ENCODE peak calls at places on chromosomes 3 and 15, in ten cellular contexts. One of them, this sample, is unnamed.

GRCh38 chr3:10722921-10723320 is 93.1 kb upstream of the SLC6A11 start:
- DNase-seq in breast epithelium: no peak
- DNase-seq in RWPE2: no peak
- DNase-seq in MCF 10A: no peak
- DNase-seq in neural crest cell: no peak
- DNase-seq in GM20000: no peak
- DNase-seq in IMR-90: no peak
- DNase-seq in AG09309: no peak
- DNase-seq in fibroblast of the aortic adventitia: no peak
- DNase-seq in cardiac muscle cell: no peak
- DNase-seq in this sample: no peak

GRCh38 chr3:114770874-114771273 is 376.2 kb downstream of the ZBTB20 start:
- DNase-seq in cardiac muscle cell: no peak
- DNase-seq in RWPE2: no peak
- DNase-seq in IMR-90: peak
- DNase-seq in GM20000: no peak
- DNase-seq in breast epithelium: no peak
- DNase-seq in AG09309: no peak
- DNase-seq in fibroblast of the aortic adventitia: peak
- DNase-seq in MCF 10A: peak
- DNase-seq in neural crest cell: no peak
- DNase-seq in this sample: no peak

GRCh38 chr3:176097036-176097435 is 1100.2 kb downstream of the TBL1XR1 start:
- DNase-seq in MCF 10A: no peak
- DNase-seq in cardiac muscle cell: peak
- DNase-seq in AG09309: no peak
- DNase-seq in neural crest cell: no peak
- DNase-seq in IMR-90: no peak
- DNase-seq in RWPE2: no peak
- DNase-seq in GM20000: no peak
- DNase-seq in breast epithelium: no peak
- DNase-seq in fibroblast of the aortic adventitia: no peak
- DNase-seq in this sample: no peak

GRCh38 chr3:141050576-141050912 is 603 bp upstream of the SPSB4 start:
- DNase-seq in cardiac muscle cell: no peak
- DNase-seq in MCF 10A: no peak
- DNase-seq in fibroblast of the aortic adventitia: no peak
- DNase-seq in RWPE2: no peak
- DNase-seq in IMR-90: no peak
- DNase-seq in breast epithelium: no peak
- DNase-seq in AG09309: no peak
- DNase-seq in neural crest cell: no peak
- DNase-seq in GM20000: no peak
- DNase-seq in this sample: no peak

GRCh38 chr3:177051419-177051818 is 145.9 kb downstream of the TBL1XR1 start:
- DNase-seq in MCF 10A: no peak
- DNase-seq in IMR-90: no peak
- DNase-seq in RWPE2: no peak
- DNase-seq in GM20000: no peak
- DNase-seq in cardiac muscle cell: no peak
- DNase-seq in AG09309: no peak
- DNase-seq in neural crest cell: no peak
- DNase-seq in breast epithelium: no peak
- DNase-seq in fibroblast of the aortic adventitia: no peak
- DNase-seq in this sample: no peak

GRCh38 chr3:100114413-100115030 is at the start of gene FILIP1L:
- DNase-seq in neural crest cell: no peak
- DNase-seq in IMR-90: no peak
- DNase-seq in breast epithelium: no peak
- DNase-seq in fibroblast of the aortic adventitia: no peak
- DNase-seq in AG09309: no peak
- DNase-seq in cardiac muscle cell: no peak
- DNase-seq in MCF 10A: no peak
- DNase-seq in RWPE2: no peak
- DNase-seq in GM20000: no peak
- DNase-seq in this sample: no peak

GRCh38 chr3:45506751-45507391 is 87.7 kb upstream of the LIMD1 start:
- DNase-seq in breast epithelium: no peak
- DNase-seq in IMR-90: peak
- DNase-seq in cardiac muscle cell: no peak
- DNase-seq in MCF 10A: no peak
- DNase-seq in GM20000: no peak
- DNase-seq in RWPE2: no peak
- DNase-seq in AG09309: no peak
- DNase-seq in neural crest cell: no peak
- DNase-seq in fibroblast of the aortic adventitia: no peak
- DNase-seq in this sample: no peak

GRCh38 chr3:177498037-177498857 is 301.0 kb upstream of the TBL1XR1 start:
- DNase-seq in MCF 10A: peak
- DNase-seq in GM20000: no peak
- DNase-seq in fibroblast of the aortic adventitia: peak
- DNase-seq in RWPE2: peak
- DNase-seq in AG09309: no peak
- DNase-seq in cardiac muscle cell: no peak
- DNase-seq in IMR-90: peak
- DNase-seq in breast epithelium: no peak
- DNase-seq in neural crest cell: no peak
- DNase-seq in this sample: no peak

GRCh38 chr3:194220776-194221735 is 85.1 kb downstream of the HES1 start:
- DNase-seq in cardiac muscle cell: no peak
- DNase-seq in MCF 10A: no peak
- DNase-seq in RWPE2: no peak
- DNase-seq in neural crest cell: no peak
- DNase-seq in fibroblast of the aortic adventitia: no peak
- DNase-seq in breast epithelium: no peak
- DNase-seq in AG09309: no peak
- DNase-seq in IMR-90: no peak
- DNase-seq in GM20000: no peak
- DNase-seq in this sample: no peak

GRCh38 chr3:12224181-12225147 is 64.4 kb upstream of the PPARG start:
- DNase-seq in IMR-90: peak
- DNase-seq in AG09309: peak
- DNase-seq in MCF 10A: peak
- DNase-seq in neural crest cell: no peak
- DNase-seq in fibroblast of the aortic adventitia: peak
- DNase-seq in cardiac muscle cell: no peak
- DNase-seq in RWPE2: peak
- DNase-seq in breast epithelium: no peak
- DNase-seq in GM20000: no peak
- DNase-seq in this sample: no peak

GRCh38 chr15:41838400-41838897 is at the start of gene PLA2G4B:
- DNase-seq in MCF 10A: peak
- DNase-seq in cardiac muscle cell: no peak
- DNase-seq in RWPE2: no peak
- DNase-seq in AG09309: no peak
- DNase-seq in GM20000: no peak
- DNase-seq in fibroblast of the aortic adventitia: no peak
- DNase-seq in neural crest cell: no peak
- DNase-seq in IMR-90: no peak
- DNase-seq in breast epithelium: peak
- DNase-seq in this sample: no peak

GRCh38 chr15:72472907-72473669 is 1.0 kb upstream of the ARIH1 start:
- DNase-seq in cardiac muscle cell: no peak
- DNase-seq in RWPE2: no peak
- DNase-seq in fibroblast of the aortic adventitia: peak
- DNase-seq in breast epithelium: no peak
- DNase-seq in MCF 10A: no peak
- DNase-seq in IMR-90: peak
- DNase-seq in AG09309: no peak
- DNase-seq in neural crest cell: no peak
- DNase-seq in GM20000: no peak
- DNase-seq in this sample: no peak

GRCh38 chr3:162492446-162493081 is 996.0 kb downstream of the OTOL1 start:
- DNase-seq in RWPE2: no peak
- DNase-seq in IMR-90: peak
- DNase-seq in breast epithelium: no peak
- DNase-seq in GM20000: no peak
- DNase-seq in fibroblast of the aortic adventitia: peak
- DNase-seq in MCF 10A: peak
- DNase-seq in cardiac muscle cell: no peak
- DNase-seq in AG09309: peak
- DNase-seq in neural crest cell: no peak
- DNase-seq in this sample: no peak

GRCh38 chr3:125403789-125404188 is 28.7 kb upstream of the ZNF148 start:
- DNase-seq in neural crest cell: no peak
- DNase-seq in fibroblast of the aortic adventitia: peak
- DNase-seq in AG09309: no peak
- DNase-seq in MCF 10A: no peak
- DNase-seq in GM20000: no peak
- DNase-seq in breast epithelium: no peak
- DNase-seq in IMR-90: peak
- DNase-seq in RWPE2: no peak
- DNase-seq in cardiac muscle cell: no peak
- DNase-seq in this sample: no peak
- TF ChIP-seq CTCF in neural crest cell: no peak
- TF ChIP-seq CTCF in fibroblast of the aortic adventitia: no peak
- TF ChIP-seq CTCF in AG09309: peak
- TF ChIP-seq CTCF in MCF 10A: no peak
- TF ChIP-seq CTCF in GM20000: no peak
- TF ChIP-seq CTCF in breast epithelium: no peak
- TF ChIP-seq CTCF in IMR-90: peak
- TF ChIP-seq CTCF in RWPE2: no peak
- TF ChIP-seq CTCF in cardiac muscle cell: no peak
- TF ChIP-seq CTCF in this sample: no peak

DNA sequence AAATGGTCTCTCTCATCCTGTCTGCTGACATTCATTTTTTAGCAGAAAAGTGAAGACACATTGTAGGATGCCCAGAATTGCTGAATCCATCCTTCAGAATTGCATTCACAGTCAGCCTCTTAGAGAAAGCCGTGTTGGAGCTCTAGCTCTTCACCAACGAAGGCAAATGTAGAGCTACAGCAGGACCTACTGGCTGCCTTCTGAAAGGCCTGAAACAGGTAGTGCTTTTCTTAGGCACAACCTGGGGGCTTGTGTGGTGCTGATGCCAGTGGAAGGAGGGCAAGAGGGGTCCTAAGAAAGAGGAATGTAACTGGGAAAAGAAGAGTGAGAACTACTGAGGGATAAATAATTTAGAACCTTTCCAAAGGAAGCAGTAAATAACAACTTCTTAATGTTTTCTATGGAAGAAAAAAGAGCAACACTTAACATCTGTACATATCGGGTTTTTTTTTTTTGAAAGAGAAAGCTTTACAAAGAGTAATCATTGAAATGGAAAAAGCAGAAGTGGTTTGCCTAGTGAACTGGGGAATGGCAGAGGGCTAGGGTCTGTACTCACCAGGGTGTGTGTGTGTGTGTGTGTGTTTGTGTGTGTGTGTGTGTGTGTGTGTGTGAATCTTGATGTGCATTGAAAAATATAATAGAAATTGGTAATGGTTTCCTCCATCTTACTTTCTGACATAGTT is 297.8 kb downstream of the SATB1 start:
- DNase-seq in cardiac muscle cell: no peak
- DNase-seq in neural crest cell: no peak
- DNase-seq in IMR-90: no peak
- DNase-seq in RWPE2: no peak
- DNase-seq in fibroblast of the aortic adventitia: no peak
- DNase-seq in MCF 10A: no peak
- DNase-seq in GM20000: peak
- DNase-seq in AG09309: no peak
- DNase-seq in breast epithelium: no peak
- DNase-seq in this sample: peak
- TF ChIP-seq CTCF in cardiac muscle cell: no peak
- TF ChIP-seq CTCF in neural crest cell: no peak
- TF ChIP-seq CTCF in IMR-90: no peak
- TF ChIP-seq CTCF in RWPE2: no peak
- TF ChIP-seq CTCF in fibroblast of the aortic adventitia: no peak
- TF ChIP-seq CTCF in MCF 10A: no peak
- TF ChIP-seq CTCF in GM20000: no peak
- TF ChIP-seq CTCF in AG09309: no peak
- TF ChIP-seq CTCF in breast epithelium: no peak
- TF ChIP-seq CTCF in this sample: no peak

GRCh38 chr3:155097009-155097349 is 16.9 kb downstream of the MME start:
- DNase-seq in IMR-90: no peak
- DNase-seq in RWPE2: no peak
- DNase-seq in AG09309: no peak
- DNase-seq in fibroblast of the aortic adventitia: no peak
- DNase-seq in GM20000: no peak
- DNase-seq in MCF 10A: no peak
- DNase-seq in breast epithelium: no peak
- DNase-seq in neural crest cell: no peak
- DNase-seq in cardiac muscle cell: no peak
- DNase-seq in this sample: no peak

GRCh38 chr3:155096303-155097008 is 16.3 kb downstream of the MME start:
- DNase-seq in fibroblast of the aortic adventitia: no peak
- DNase-seq in cardiac muscle cell: no peak
- DNase-seq in RWPE2: no peak
- DNase-seq in GM20000: no peak
- DNase-seq in breast epithelium: no peak
- DNase-seq in AG09309: no peak
- DNase-seq in neural crest cell: no peak
- DNase-seq in MCF 10A: no peak
- DNase-seq in IMR-90: no peak
- DNase-seq in this sample: no peak

GRCh38 chr3:155106059-155106458 is 25.9 kb downstream of the MME start:
- DNase-seq in GM20000: no peak
- DNase-seq in RWPE2: no peak
- DNase-seq in fibroblast of the aortic adventitia: no peak
- DNase-seq in breast epithelium: no peak
- DNase-seq in neural crest cell: no peak
- DNase-seq in IMR-90: peak
- DNase-seq in MCF 10A: no peak
- DNase-seq in AG09309: no peak
- DNase-seq in cardiac muscle cell: no peak
- DNase-seq in this sample: no peak

GRCh38 chr3:155102329-155102728 is 22.2 kb downstream of the MME start:
- DNase-seq in IMR-90: peak
- DNase-seq in fibroblast of the aortic adventitia: peak
- DNase-seq in AG09309: no peak
- DNase-seq in breast epithelium: no peak
- DNase-seq in neural crest cell: no peak
- DNase-seq in RWPE2: no peak
- DNase-seq in cardiac muscle cell: no peak
- DNase-seq in GM20000: no peak
- DNase-seq in MCF 10A: no peak
- DNase-seq in this sample: no peak

GRCh38 chr3:155101398-155101797 is 21.3 kb downstream of the MME start:
- DNase-seq in cardiac muscle cell: no peak
- DNase-seq in breast epithelium: no peak
- DNase-seq in MCF 10A: no peak
- DNase-seq in AG09309: peak
- DNase-seq in RWPE2: no peak
- DNase-seq in IMR-90: peak
- DNase-seq in GM20000: no peak
- DNase-seq in neural crest cell: no peak
- DNase-seq in fibroblast of the aortic adventitia: peak
- DNase-seq in this sample: no peak
- TF ChIP-seq CTCF in cardiac muscle cell: peak
- TF ChIP-seq CTCF in breast epithelium: no peak
- TF ChIP-seq CTCF in MCF 10A: no peak
- TF ChIP-seq CTCF in AG09309: no peak
- TF ChIP-seq CTCF in RWPE2: no peak
- TF ChIP-seq CTCF in IMR-90: no peak
- TF ChIP-seq CTCF in GM20000: no peak
- TF ChIP-seq CTCF in neural crest cell: no peak
- TF ChIP-seq CTCF in fibroblast of the aortic adventitia: no peak
- TF ChIP-seq CTCF in this sample: no peak

GRCh38 chr3:69199942-69200341 is 77.5 kb upstream of the LMOD3 start:
- DNase-seq in breast epithelium: no peak
- DNase-seq in MCF 10A: no peak
- DNase-seq in AG09309: no peak
- DNase-seq in IMR-90: no peak
- DNase-seq in cardiac muscle cell: no peak
- DNase-seq in RWPE2: no peak
- DNase-seq in neural crest cell: no peak
- DNase-seq in GM20000: no peak
- DNase-seq in fibroblast of the aortic adventitia: no peak
- DNase-seq in this sample: no peak
- TF ChIP-seq CTCF in breast epithelium: no peak
- TF ChIP-seq CTCF in MCF 10A: no peak
- TF ChIP-seq CTCF in AG09309: no peak
- TF ChIP-seq CTCF in IMR-90: no peak
- TF ChIP-seq CTCF in cardiac muscle cell: no peak
- TF ChIP-seq CTCF in RWPE2: no peak
- TF ChIP-seq CTCF in neural crest cell: no peak
- TF ChIP-seq CTCF in GM20000: no peak
- TF ChIP-seq CTCF in fibroblast of the aortic adventitia: no peak
- TF ChIP-seq CTCF in this sample: no peak

This sample was measured in GM10248.